ENCODE peak calls at places on chromosomes 4 and X, in eight cellular contexts. M is cerebellar cortex; S is ecto neural progenitor cell; G is neural progenitor cell; Q is left ventricle myocardium superior; D is progenitor cell of endocrine pancreas; E is stimulated activated CD4-positive, alpha-beta T cell treated with anti-CD3 and anti-CD28 coated beads, Interleukin-4, amount 100 ng/mL, for 48 hours; T is IMR-90. B is an unnamed sample.

GRCh38 chrX:120755066-120755846 is 120.4 kb downstream of the CT47B1 start:
- DNase-seq in M (no peak), S (no peak), G (peak), Q (no peak), D (no peak), E (no peak), T (no peak), B (no peak)

GRCh38 chr4:56480691-56481090 is 13.3 kb downstream of the SRP72 start:
- DNase-seq in M (no peak), S (no peak), G (no peak), Q (no peak), D (no peak), E (no peak), T (no peak), B (no peak)

GRCh38 chr4:153152453-153153338 is 51.5 kb upstream of the TRIM2 start:
- DNase-seq in M (peak), S (peak), G (peak), Q (peak), D (peak), E (peak), T (peak), B (peak)

GRCh38 chr4:85724801-85725548 is 250.0 kb downstream of the ARHGAP24 start:
- DNase-seq in M (no peak), S (no peak), G (no peak), Q (no peak), D (no peak), E (no peak), T (no peak), B (no peak)

GRCh38 chr4:2812985-2813384 is 20.1 kb downstream of the SH3BP2 start:
- DNase-seq in M (no peak), S (no peak), G (no peak), Q (peak), D (no peak), E (no peak), T (no peak), B (no peak)

GRCh38 chrX:83847339-83847738 is 13.6 kb upstream of the CYLC1 start:
- DNase-seq in M (no peak), S (no peak), G (no peak), Q (no peak), D (no peak), E (no peak), T (no peak), B (no peak)

GRCh38 chr4:109435635-109436034 is 2.0 kb downstream of the SEC24B start:
- DNase-seq in M (no peak), S (no peak), G (no peak), Q (no peak), D (no peak), E (no peak), T (no peak), B (no peak)

GRCh38 chr4:22678851-22679517 is 13.8 kb upstream of the GBA3 start:
- DNase-seq in M (no peak), S (no peak), G (no peak), Q (no peak), D (no peak), E (no peak), T (no peak), B (no peak)

GRCh38 chr4:73727685-73728084 is 12.7 kb upstream of the CXCL8 start:
- DNase-seq in M (no peak), S (no peak), G (no peak), Q (no peak), D (no peak), E (no peak), T (no peak), B (no peak)

GRCh38 chr4:150999091-150999490 is 16.0 kb downstream of the LRBA start:
- DNase-seq in M (no peak), S (no peak), G (no peak), Q (no peak), D (no peak), E (no peak), T (no peak), B (no peak)

GRCh38 chr4:83075696-83076095 is 38.8 kb downstream of the PLAC8 start:
- DNase-seq in M (no peak), S (no peak), G (no peak), Q (no peak), D (no peak), E (no peak), T (peak), B (no peak)